ENCODE peak calls at places on chromosomes 7 and 10, in six cellular contexts. P, N, X, I, E and U are unnamed samples.

GRCh38 chr7:152663101-152663740 is 12.7 kb downstream of the XRCC2 start:
- DNase-seq in X (no peak), I (no peak), P (no peak), E (no peak), N (no peak), U (no peak)

GRCh38 chr7:16548428-16548827 is 21.8 kb downstream of the LRRC72 start:
- DNase-seq in P (no peak), E (no peak), N (no peak), X (no peak), I (no peak), U (no peak)

GRCh38 chr7:155299539-155300202 is 2.0 kb downstream of the INSIG1 start:
- DNase-seq in I (no peak), P (no peak), N (peak), X (peak), E (no peak), U (no peak)

GRCh38 chr10:125263551-125263950 is 103.2 kb upstream of the CTBP2 start:
- DNase-seq in P (no peak), X (peak), I (no peak), E (no peak), N (no peak), U (peak)

GRCh38 chr10:97123713-97124112 is 62.0 kb downstream of the SLIT1 start:
- DNase-seq in I (no peak), X (no peak), P (no peak), E (no peak), N (no peak), U (no peak)

GRCh38 chr7:1530946-1531262 is 402 bp downstream of the MAFK start:
- DNase-seq in P (no peak), N (no peak), E (peak), X (no peak), I (no peak), U (no peak)

GRCh38 chr10:20181408-20181807 is 365.2 kb downstream of the PLXDC2 start:
- DNase-seq in X (no peak), I (no peak), P (no peak), E (no peak), N (no peak), U (no peak)

GRCh38 chr10:33153968-33154327 is 180.5 kb downstream of the NRP1 start:
- DNase-seq in P (no peak), I (no peak), E (no peak), X (no peak), N (no peak), U (no peak)